ENCODE peak calls at places on chromosomes 4 and X, in ten cellular contexts. J is uterus, O is GM12892, G is upper lobe of left lung, H is adrenal gland, T is ovary, P is right lobe of liver, M is stomach, Z is heart left ventricle, S is IMR-90. I is an unnamed sample.
A peak's percentile ranks its signal among the peaks of the same experiment; 100 is the strongest.

GRCh38 chr4:128558896-128559669 is 250.4 kb upstream of the JADE1 start:
- DNase-seq in S (peak; percentile 41), O (no peak), G (no peak), P (no peak), Z (no peak), J (peak; percentile 37), T (no peak), M (no peak), H (no peak), I (no peak)

GRCh38 chr4:17448689-17449088 is 63.2 kb downstream of the QDPR start:
- DNase-seq in Z (no peak), P (no peak), T (no peak), G (no peak), S (peak; percentile 72), O (no peak), J (no peak), H (no peak), M (no peak), I (no peak)

GRCh38 chr4:108210989-108211725 is 42.4 kb upstream of the LEF1 start:
- DNase-seq in G (no peak), P (no peak), O (no peak), J (no peak), Z (no peak), M (no peak), T (no peak), S (peak; percentile 7), H (no peak), I (no peak)

GRCh38 chr4:140113653-140114052 is 40.3 kb downstream of the MAML3 start:
- DNase-seq in P (no peak), Z (no peak), T (no peak), M (no peak), J (no peak), O (no peak), H (no peak), G (no peak), S (no peak), I (no peak)

GRCh38 chrX:16023790-16024734 is 99.3 kb upstream of the GRPR start:
- DNase-seq in S (peak; percentile 58), J (no peak), G (no peak), O (no peak), P (no peak), M (no peak), Z (no peak), T (no peak), H (no peak), I (no peak)

GRCh38 chr4:139175647-139176298 is 1.2 kb downstream of the ELF2 start:
- DNase-seq in G (no peak), M (no peak), H (no peak), T (no peak), J (no peak), P (no peak), Z (no peak), S (peak; percentile 41), O (no peak), I (no peak)

GRCh38 chrX:22800360-22800759 is 199.4 kb upstream of the DDX53 start:
- DNase-seq in Z (peak; percentile 33), H (no peak), O (no peak), M (no peak), G (no peak), J (no peak), T (no peak), S (peak; percentile 89), P (no peak), I (peak; percentile 1)

GRCh38 chr4:170256807-170257206 is 167.1 kb upstream of the AADAT start:
- DNase-seq in T (no peak), Z (no peak), P (no peak), S (no peak), G (no peak), H (no peak), M (no peak), O (no peak), J (no peak), I (no peak)

GRCh38 chr4:88696620-88697019 is 1.0 kb downstream of the NAP1L5 start:
- DNase-seq in S (peak; percentile 23), O (no peak), P (no peak), T (no peak), Z (no peak), M (no peak), H (no peak), J (no peak), G (no peak), I (no peak)

GRCh38 chr4:88697113-88697512 is 516 bp downstream of the NAP1L5 start:
- DNase-seq in Z (no peak), M (no peak), T (peak; percentile 55), O (no peak), J (peak; percentile 48), H (peak; percentile 37), G (peak; percentile 64), S (peak; percentile 52), P (no peak), I (peak; percentile 54)

GRCh38 chr4:88693792-88694191 is 3.8 kb downstream of the NAP1L5 start:
- DNase-seq in H (no peak), M (peak; percentile 27), T (no peak), G (no peak), J (no peak), Z (no peak), S (no peak), O (no peak), P (no peak), I (no peak)

GRCh38 chr4:88698539-88698938 is 910 bp upstream of the NAP1L5 start:
- DNase-seq in Z (no peak), J (no peak), O (no peak), S (no peak), M (no peak), G (no peak), H (peak; percentile 23), T (no peak), P (no peak), I (peak; percentile 31)

DNA sequence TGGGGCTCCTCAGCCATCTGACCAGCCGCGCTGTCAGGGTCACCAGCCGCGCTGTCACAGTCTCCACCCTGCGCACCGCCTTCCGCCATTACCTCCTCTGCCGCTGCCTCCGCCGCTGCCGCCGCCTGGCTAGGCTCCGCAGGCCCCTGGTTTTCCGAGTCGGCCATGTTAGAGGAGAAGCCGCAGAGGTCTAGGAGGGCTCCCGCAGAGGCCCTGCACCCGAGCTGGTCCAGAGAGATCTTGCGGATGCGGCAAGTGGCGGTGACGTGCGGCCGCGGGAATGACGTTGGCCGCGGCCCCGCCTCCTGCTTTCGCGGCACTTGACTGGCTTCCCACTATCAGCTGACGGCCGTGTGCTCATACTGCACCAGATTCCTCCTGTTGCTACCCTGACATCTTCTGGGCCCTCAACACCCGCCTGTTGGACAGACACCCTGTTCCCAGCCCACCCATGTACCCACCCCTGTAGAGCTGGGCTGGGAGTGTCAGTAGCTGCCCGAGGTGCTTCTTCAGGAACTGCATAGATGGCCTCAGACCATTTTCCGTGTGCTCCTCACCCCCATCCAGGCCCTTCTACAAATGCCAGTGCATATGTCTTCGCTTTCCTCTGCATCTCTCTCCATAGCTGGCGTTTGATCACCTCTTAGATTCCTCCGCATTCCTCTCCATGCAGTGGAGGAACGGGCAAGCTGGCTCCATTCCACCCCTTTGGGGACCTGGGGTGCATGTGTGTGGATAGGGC is at the start of gene NAP1L5:
- DNase-seq in M (peak; percentile 62), P (peak; percentile 70), G (peak; percentile 94), Z (peak; percentile 74), J (peak; percentile 77), S (peak; percentile 85), T (peak; percentile 82), H (peak; percentile 70), O (peak; percentile 29), I (peak; percentile 86)
- TF ChIP-seq POLR2A in M (no peak), P (peak; percentile 21), G (no peak), Z (peak; percentile 62), J (peak; percentile 44), S (peak; percentile 42), T (peak; percentile 70), H (peak; percentile 65), O (no peak), I (peak; percentile 57)

GRCh38 chr4:7979652-7979968 is 39.9 kb upstream of the AFAP1 start:
- DNase-seq in M (no peak), P (no peak), J (no peak), T (no peak), H (no peak), Z (no peak), O (no peak), G (no peak), S (no peak), I (no peak)

GRCh38 chr4:7980036-7980435 is 40.4 kb upstream of the AFAP1 start:
- DNase-seq in O (no peak), M (no peak), Z (no peak), T (no peak), J (no peak), P (no peak), S (peak; percentile 71), G (no peak), H (no peak), I (no peak)

GRCh38 chr4:7984286-7984925 is 44.7 kb upstream of the AFAP1 start:
- DNase-seq in P (no peak), M (no peak), G (peak; percentile 75), Z (no peak), O (no peak), J (no peak), H (no peak), T (no peak), S (no peak), I (no peak)

GRCh38 chr4:7983296-7983695 is 43.6 kb upstream of the AFAP1 start:
- DNase-seq in T (no peak), G (no peak), H (no peak), Z (no peak), P (no peak), O (no peak), J (no peak), M (no peak), S (no peak), I (no peak)

DNA sequence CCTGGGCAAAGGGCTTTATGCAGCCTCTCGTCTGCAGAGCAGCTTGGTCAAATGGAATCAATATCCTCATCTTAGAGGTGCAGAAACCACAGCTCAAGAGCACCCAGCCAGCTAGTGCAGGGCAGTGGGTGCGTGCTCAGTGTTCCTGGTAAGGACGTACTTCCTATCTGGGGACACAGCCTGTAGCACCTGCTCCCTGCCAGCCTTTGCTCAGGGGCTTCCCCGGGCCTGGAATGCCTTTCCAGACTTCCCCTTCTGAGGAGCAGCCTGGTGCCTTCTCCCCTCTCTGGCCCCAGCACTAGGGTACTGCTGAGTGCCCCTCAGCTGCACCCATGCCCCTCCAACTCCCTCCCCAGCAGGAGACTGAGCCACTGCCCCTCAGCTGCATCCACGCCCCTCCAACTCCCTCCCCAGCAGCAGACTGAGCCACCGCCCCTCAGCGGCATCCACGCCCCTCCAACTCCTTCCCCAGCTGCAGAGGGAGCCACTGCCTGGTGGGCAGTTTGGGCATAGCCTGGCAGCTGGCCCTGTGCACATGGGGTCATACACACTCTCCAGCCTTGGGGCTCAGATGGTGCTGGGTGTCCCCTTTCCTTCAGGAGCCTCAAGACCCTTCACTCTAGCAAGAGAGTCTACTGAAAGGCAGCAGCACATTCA is 42.2 kb upstream of the AFAP1 start:
- DNase-seq in M (no peak), H (no peak), G (no peak), S (no peak), J (no peak), O (no peak), Z (no peak), P (no peak), T (no peak), I (no peak)
- TF ChIP-seq POLR2A in M (no peak), H (no peak), G (no peak), S (no peak), J (no peak), O (no peak), Z (no peak), P (no peak), T (no peak), I (no peak)

GRCh38 chr4:55372259-55372658 is 23.5 kb upstream of the TMEM165 start:
- DNase-seq in S (peak; percentile 76), O (no peak), J (no peak), T (no peak), M (no peak), P (no peak), G (no peak), H (no peak), Z (no peak), I (no peak)

GRCh38 chr4:55378617-55379467 is 16.9 kb upstream of the TMEM165 start:
- DNase-seq in O (no peak), H (no peak), J (no peak), P (no peak), G (no peak), T (no peak), M (peak; percentile 66), S (no peak), Z (no peak), I (peak; percentile 50)

GRCh38 chr4:55369968-55370367 is 23.9 kb downstream of the SRD5A3 start:
- DNase-seq in P (no peak), H (no peak), O (no peak), G (no peak), S (no peak), M (no peak), Z (no peak), J (no peak), T (no peak), I (no peak)

GRCh38 chr4:55376698-55377097 is 19.1 kb upstream of the TMEM165 start:
- DNase-seq in S (no peak), T (no peak), P (no peak), J (no peak), Z (no peak), G (no peak), O (no peak), H (no peak), M (no peak), I (no peak)

DNA sequence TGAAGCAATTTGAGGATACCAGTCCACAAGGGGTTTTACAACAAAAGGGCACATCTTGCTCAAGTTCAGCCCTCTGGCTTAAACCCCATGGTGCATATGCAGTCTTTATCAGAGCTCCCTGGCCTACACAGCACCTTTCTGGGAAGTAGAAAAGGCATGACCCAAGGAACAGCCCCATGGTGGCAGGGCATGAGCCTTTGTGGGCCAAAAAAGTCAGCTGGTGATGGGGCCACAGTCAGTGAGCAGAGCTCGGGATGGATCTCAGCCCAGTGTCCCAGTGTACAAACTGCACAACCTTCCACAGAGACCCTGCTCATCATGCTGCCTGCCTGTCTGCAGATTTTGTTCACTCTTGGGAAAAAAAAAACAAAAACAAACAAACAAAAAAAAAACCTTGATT is 22.3 kb upstream of the TMEM165 start:
- DNase-seq in G (no peak), J (no peak), T (no peak), M (no peak), P (no peak), H (no peak), Z (no peak), O (no peak), S (no peak), I (no peak)
- TF ChIP-seq POLR2A in G (no peak), J (no peak), T (no peak), M (no peak), P (no peak), H (no peak), Z (no peak), O (no peak), S (no peak), I (no peak)

DNA sequence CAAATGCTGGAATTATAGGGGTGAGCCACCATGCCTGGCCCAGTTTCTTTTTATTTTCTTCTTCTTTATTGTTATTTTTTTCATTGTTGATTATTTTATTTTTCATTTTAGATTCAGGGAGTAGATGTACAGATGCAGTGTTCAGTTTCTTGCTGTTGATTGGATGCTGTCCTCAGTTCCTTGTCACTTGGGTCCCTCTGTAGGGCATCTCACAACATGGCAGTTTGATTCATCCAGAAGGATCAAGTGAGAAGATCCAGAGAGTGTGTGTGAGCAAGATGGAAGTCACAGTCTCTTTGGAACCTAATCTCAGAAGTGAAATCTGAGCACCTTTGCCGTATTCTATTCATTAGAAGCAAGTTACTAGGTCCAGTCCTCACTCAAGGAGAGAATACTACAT is 20.9 kb downstream of the HMGB3 start:
- DNase-seq in H (no peak), M (no peak), Z (no peak), P (no peak), G (no peak), S (peak; percentile 2), T (no peak), O (no peak), J (no peak), I (peak; percentile 1)
- TF ChIP-seq POLR2A in H (no peak), M (no peak), Z (no peak), P (no peak), G (no peak), S (no peak), T (no peak), O (no peak), J (no peak), I (no peak)

I was measured in erythroblast.